ENCODE peak calls at places on chromosomes 6 and 20, in seven cellular contexts. F is lung, C is body of pancreas, M is HCT116, H is IMR-90, X is neural progenitor cell, D is fibroblast of lung. Z is an unnamed sample.

GRCh38 chr6:83474309-83474708 is 38.0 kb upstream of the PRSS35 start:
- DNase-seq in F (no peak), C (no peak), M (no peak), H (peak; percentile 34), X (no peak), D (peak; percentile 51), Z (peak; percentile 19)

GRCh38 chr20:23928788-23929187 is 49.2 kb upstream of the CST5 start:
- DNase-seq in F (no peak), C (no peak), M (no peak), H (no peak), X (no peak), D (no peak), Z (peak; percentile 8)

GRCh38 chr6:38935051-38935450 is 113.5 kb upstream of the GLP1R start:
- DNase-seq in F (no peak), C (no peak), M (no peak), H (no peak), X (no peak), D (no peak), Z (no peak)

GRCh38 chr6:14934011-14934410 is 311.9 kb upstream of the JARID2 start:
- DNase-seq in F (no peak), C (no peak), M (no peak), H (no peak), X (no peak), D (no peak), Z (no peak)

GRCh38 chr6:71367763-71368162 is 79.2 kb downstream of the OGFRL1 start:
- DNase-seq in F (no peak), C (no peak), M (no peak), H (peak; percentile 17), X (no peak), D (peak; percentile 34), Z (peak; percentile 35)

GRCh38 chr6:125104425-125104824 is 49.1 kb upstream of the TPD52L1 start:
- DNase-seq in F (no peak), C (no peak), M (no peak), H (peak; percentile 72), X (peak; percentile 80), D (peak; percentile 45), Z (peak; percentile 85)

GRCh38 chr6:24832794-24833193 is 34.1 kb upstream of the ARMH2 start:
- DNase-seq in F (no peak), C (no peak), M (no peak), H (no peak), X (no peak), D (no peak), Z (no peak)

GRCh38 chr6:75436869-75437268 is 56.7 kb downstream of the FILIP1 start:
- DNase-seq in F (no peak), C (no peak), M (no peak), H (no peak), X (no peak), D (no peak), Z (no peak)

GRCh38 chr6:160005861-160006540 is 37.1 kb downstream of the IGF2R start:
- DNase-seq in F (no peak), C (no peak), M (no peak), H (peak; percentile 61), X (no peak), D (peak; percentile 68), Z (no peak)

GRCh38 chr6:112203577-112204349 is 50.6 kb downstream of the LAMA4 start:
- DNase-seq in F (no peak), C (no peak), M (peak; percentile 72), H (peak; percentile 95), X (no peak), D (peak; percentile 90), Z (no peak)

GRCh38 chr20:49701313-49701731 is 12.4 kb downstream of the B4GALT5 start:
- DNase-seq in F (no peak), C (no peak), M (no peak), H (peak; percentile 43), X (no peak), D (peak; percentile 36), Z (peak; percentile 41)

GRCh38 chr20:7490288-7490687 is 450.0 kb downstream of the HAO1 start:
- DNase-seq in F (no peak), C (no peak), M (no peak), H (no peak), X (no peak), D (no peak), Z (no peak)

GRCh38 chr6:137571854-137572253 is 77.7 kb upstream of the OLIG3 start:
- DNase-seq in F (peak; percentile 38), C (peak; percentile 55), M (peak; percentile 59), H (peak; percentile 13), X (peak; percentile 47), D (no peak), Z (peak; percentile 15)

GRCh38 chr6:52612336-52613096 is 35.7 kb upstream of the TRAM2 start:
- DNase-seq in F (no peak), C (no peak), M (no peak), H (peak; percentile 50), X (no peak), D (no peak), Z (peak; percentile 59)

GRCh38 chr6:158060447-158061360 is 79.0 kb downstream of the SYNJ2 start:
- DNase-seq in F (peak; percentile 79), C (peak; percentile 78), M (no peak), H (peak; percentile 94), X (no peak), D (peak; percentile 93), Z (no peak)

GRCh38 chr6:132218063-132218696 is 183.1 kb downstream of the MOXD1 start:
- DNase-seq in F (no peak), C (no peak), M (peak; percentile 3), H (peak; percentile 68), X (no peak), D (peak; percentile 74), Z (peak; percentile 47)

GRCh38 chr6:157379656-157380457 is 1.1 kb upstream of the ZDHHC14 start:
- DNase-seq in F (peak; percentile 92), C (peak; percentile 88), M (peak; percentile 82), H (peak; percentile 87), X (peak; percentile 96), D (peak; percentile 89), Z (peak; percentile 94)

GRCh38 chr6:55963301-55963700 is 87.9 kb upstream of the BMP5 start:
- DNase-seq in F (no peak), C (no peak), M (peak; percentile 18), H (no peak), X (no peak), D (peak; percentile 17), Z (no peak)

GRCh38 chr20:2102585-2103453 is 1.2 kb downstream of the STK35 start:
- DNase-seq in F (peak; percentile 89), C (peak; percentile 87), M (peak; percentile 76), H (peak; percentile 80), X (peak; percentile 96), D (peak; percentile 89), Z (peak; percentile 91)

GRCh38 chr6:138577151-138577915 is 78.0 kb upstream of the NHSL1 start:
- DNase-seq in F (no peak), C (no peak), M (no peak), H (no peak), X (peak; percentile 38), D (no peak), Z (no peak)

GRCh38 chr6:113857565-113858066 is 471 bp downstream of the MARCKS start:
- DNase-seq in F (no peak), C (peak; percentile 47), M (no peak), H (no peak), X (peak; percentile 78), D (no peak), Z (peak; percentile 29)

GRCh38 chr20:49384437-49385434 is 97.7 kb downstream of the KCNB1 start:
- DNase-seq in F (peak; percentile 46), C (peak; percentile 56), M (peak; percentile 53), H (peak; percentile 26), X (peak; percentile 99), D (peak; percentile 42), Z (peak; percentile 95)

GRCh38 chr6:158797331-158798202 is 21.6 kb downstream of the EZR start:
- DNase-seq in F (no peak), C (peak; percentile 5), M (no peak), H (peak; percentile 76), X (no peak), D (peak; percentile 78), Z (no peak)

GRCh38 chr20:20864346-20865096 is 152.1 kb upstream of the RALGAPA2 start:
- DNase-seq in F (no peak), C (no peak), M (no peak), H (no peak), X (peak; percentile 60), D (no peak), Z (peak; percentile 58)

GRCh38 chr20:15838466-15838865 is 734.8 kb downstream of the KIF16B start:
- DNase-seq in F (no peak), C (no peak), M (no peak), H (no peak), X (no peak), D (no peak), Z (no peak)

GRCh38 chr6:34748757-34749156 is 8.5 kb upstream of the SNRPC start:
- DNase-seq in F (no peak), C (no peak), M (no peak), H (no peak), X (no peak), D (no peak), Z (no peak)
- H3K4me1 ChIP-seq in F (peaks cover 2% of the 10 kb centered on the region), C (peaks cover 17% of the 10 kb centered on the region), M (peaks cover 10% of the 10 kb centered on the region), H (no peaks in the 10 kb centered on the region), X (no peaks in the 10 kb centered on the region), D (no peaks in the 10 kb centered on the region), Z (no peaks in the 10 kb centered on the region)

GRCh38 chr20:59222982-59223610 is 59.5 kb downstream of the ZNF831 start:
- DNase-seq in F (no peak), C (no peak), M (no peak), H (no peak), X (peak; percentile 47), D (peak; percentile 9), Z (peak; percentile 81)
- H3K4me3 ChIP-seq in F (no peak overlapping the region), C (no peak overlapping the region), M (peak overlapping the region; percentile 41), H (no peak overlapping the region), X (peak overlapping the region; percentile 45), D (no peak overlapping the region), Z (peak overlapping the region; percentile 54)

DNA sequence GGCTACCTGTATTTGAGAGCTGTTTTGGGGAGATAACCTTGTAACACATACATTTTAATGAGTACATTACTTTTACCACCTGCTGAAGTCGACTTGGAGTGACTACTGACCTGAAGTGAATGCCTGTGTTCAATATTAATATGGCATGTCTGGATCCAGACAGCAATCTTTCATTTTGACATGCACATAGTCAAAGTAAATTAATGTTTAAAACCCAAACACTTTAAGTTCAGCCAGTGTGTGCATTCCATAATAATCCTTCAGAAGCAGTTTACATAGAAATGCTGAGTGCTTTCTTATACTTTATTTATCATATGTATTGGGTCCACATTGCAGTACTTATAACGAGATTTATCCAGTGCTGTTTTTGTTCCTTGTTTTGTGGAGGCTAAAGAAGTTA is 38.0 kb downstream of the CDKAL1 start:
- DNase-seq in F (no peak), C (no peak), M (no peak), H (no peak), X (no peak), D (no peak), Z (no peak)
- H3K27ac ChIP-seq in F (no peak overlapping the region), C (no peak overlapping the region), M (no peak overlapping the region), H (no peak overlapping the region), X (no peak overlapping the region), D (no peak overlapping the region), Z (no peak overlapping the region)

GRCh38 chr6:169723991-169724553 is at the start of gene PHF10:
- DNase-seq in F (no peak), C (no peak), M (no peak), H (no peak), X (peak; percentile 91), D (peak; percentile 28), Z (no peak)

GRCh38 chr6:169724554-169725269 is 412 bp upstream of the PHF10 start:
- DNase-seq in F (peak; percentile 45), C (peak; percentile 54), M (no peak), H (peak; percentile 24), X (no peak), D (peak; percentile 16), Z (peak; percentile 71)

GRCh38 chr6:169725270-169726048 is 1.2 kb upstream of the PHF10 start:
- DNase-seq in F (peak; percentile 42), C (peak; percentile 50), M (no peak), H (peak; percentile 94), X (peak; percentile 92), D (peak; percentile 91), Z (no peak)

GRCh38 chr6:169722362-169723199 is 1.7 kb downstream of the PHF10 start:
- DNase-seq in F (no peak), C (peak; percentile 47), M (no peak), H (peak; percentile 88), X (peak; percentile 68), D (peak; percentile 55), Z (peak; percentile 38)

GRCh38 chr6:169723200-169723909 is 945 bp downstream of the PHF10 start:
- DNase-seq in F (peak; percentile 70), C (peak; percentile 80), M (no peak), H (peak; percentile 66), X (peak; percentile 81), D (peak; percentile 66), Z (peak; percentile 65)
- H3K4me1 ChIP-seq in F (peaks cover 7% of the 10 kb centered on the region), C (peaks cover 18% of the 10 kb centered on the region), M (peaks cover 19% of the 10 kb centered on the region), H (peaks cover 4% of the 10 kb centered on the region), X (peaks cover 31% of the 10 kb centered on the region), D (peaks cover 2% of the 10 kb centered on the region), Z (peaks cover 10% of the 10 kb centered on the region)

Z was measured in SJCRH30.